ENCODE peak calls at places on chromosomes 11 and 22, in six cellular contexts. A is HepG2, V is WTC11, J is A549, X is H1, F is K562. B is an unnamed sample.

GRCh38 chr11:35276396-35276795 is 137.4 kb downstream of the CD44 start:
- DNase-seq in V (no peak), A (no peak), F (no peak), J (no peak), X (no peak), B (no peak)

GRCh38 chr22:22035203-22035602 is 52.6 kb upstream of the TOP3B start:
- DNase-seq in F (no peak), V (no peak), A (no peak), X (no peak), J (no peak), B (no peak)

GRCh38 chr11:116615211-116615865 is 157.4 kb downstream of the BUD13 start:
- DNase-seq in F (no peak), J (no peak), X (no peak), V (no peak), A (no peak), B (no peak)

GRCh38 chr22:40452730-40453487 is 82.5 kb downstream of the SGSM3 start:
- DNase-seq in J (no peak), F (no peak), V (no peak), X (no peak), A (no peak), B (no peak)

GRCh38 chr11:8321876-8322275 is 58.2 kb upstream of the LMO1 start:
- DNase-seq in A (no peak), V (no peak), J (no peak), X (no peak), F (no peak), B (no peak)

GRCh38 chr22:43183496-43184263 is 3.3 kb downstream of the TTLL12 start:
- DNase-seq in F (peak; percentile 85), J (no peak), A (peak; percentile 67), V (no peak), X (no peak), B (peak; percentile 72)

GRCh38 chr11:79400717-79401330 is 40.0 kb downstream of the TENM4 start:
- DNase-seq in F (peak; percentile 10), J (peak; percentile 22), V (peak; percentile 72), A (peak; percentile 12), X (no peak), B (no peak)

GRCh38 chr11:125062931-125063428 is at the start of gene SLC37A2:
- DNase-seq in A (peak; percentile 45), V (peak; percentile 73), F (no peak), J (peak; percentile 44), X (no peak), B (peak; percentile 64)

GRCh38 chr22:32684822-32685187 is 116.7 kb upstream of the TIMP3 start:
- DNase-seq in J (no peak), F (no peak), V (no peak), X (no peak), A (no peak), B (no peak)

GRCh38 chr11:70488171-70488570 is 89.8 kb downstream of the CTTN start:
- DNase-seq in F (no peak), A (no peak), J (no peak), V (no peak), X (no peak), B (no peak)

GRCh38 chr11:30724274-30724673 is 138.1 kb upstream of the MPPED2 start:
- DNase-seq in J (no peak), A (no peak), F (no peak), V (no peak), X (no peak), B (no peak)

GRCh38 chr11:30725645-30726195 is 139.6 kb upstream of the MPPED2 start:
- DNase-seq in A (no peak), J (no peak), X (no peak), V (no peak), F (no peak), B (no peak)

GRCh38 chr11:30730011-30730410 is 143.9 kb upstream of the MPPED2 start:
- DNase-seq in V (no peak), F (no peak), J (no peak), X (no peak), A (no peak), B (no peak)

GRCh38 chr11:30733748-30734147 is 147.6 kb upstream of the MPPED2 start:
- DNase-seq in F (no peak), X (no peak), V (no peak), A (no peak), J (no peak), B (no peak)

DNA sequence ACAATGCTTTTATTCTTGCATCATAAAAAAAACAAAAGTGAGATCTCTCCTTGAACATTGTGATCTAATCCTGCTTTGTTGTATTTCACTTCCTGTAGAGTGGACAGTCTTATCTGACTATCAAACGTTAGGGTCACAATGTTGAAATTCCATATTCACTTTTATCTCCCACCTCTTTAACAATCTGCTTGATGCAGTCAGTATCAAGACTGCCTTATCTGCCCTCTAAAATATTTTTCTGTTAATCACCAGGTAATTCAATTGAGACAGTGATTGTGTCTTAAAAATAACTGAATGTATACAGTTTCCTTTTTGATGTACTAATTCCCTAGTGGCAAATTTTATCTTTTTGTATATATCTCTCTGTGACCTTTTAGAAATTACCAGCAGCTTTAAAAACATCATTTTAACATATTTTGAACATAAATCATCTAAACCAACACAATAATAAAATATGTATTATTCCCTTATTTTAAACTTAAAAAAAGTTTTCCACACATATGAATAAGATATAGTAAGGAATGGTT is 143.1 kb upstream of the MPPED2 start:
- DNase-seq in A (no peak), X (no peak), J (no peak), V (no peak), F (no peak), B (peak; percentile 2)
- TF ChIP-seq JUN in A (no peak), X (no peak), J (no peak), V (no peak), F (no peak), B (no peak)

DNA sequence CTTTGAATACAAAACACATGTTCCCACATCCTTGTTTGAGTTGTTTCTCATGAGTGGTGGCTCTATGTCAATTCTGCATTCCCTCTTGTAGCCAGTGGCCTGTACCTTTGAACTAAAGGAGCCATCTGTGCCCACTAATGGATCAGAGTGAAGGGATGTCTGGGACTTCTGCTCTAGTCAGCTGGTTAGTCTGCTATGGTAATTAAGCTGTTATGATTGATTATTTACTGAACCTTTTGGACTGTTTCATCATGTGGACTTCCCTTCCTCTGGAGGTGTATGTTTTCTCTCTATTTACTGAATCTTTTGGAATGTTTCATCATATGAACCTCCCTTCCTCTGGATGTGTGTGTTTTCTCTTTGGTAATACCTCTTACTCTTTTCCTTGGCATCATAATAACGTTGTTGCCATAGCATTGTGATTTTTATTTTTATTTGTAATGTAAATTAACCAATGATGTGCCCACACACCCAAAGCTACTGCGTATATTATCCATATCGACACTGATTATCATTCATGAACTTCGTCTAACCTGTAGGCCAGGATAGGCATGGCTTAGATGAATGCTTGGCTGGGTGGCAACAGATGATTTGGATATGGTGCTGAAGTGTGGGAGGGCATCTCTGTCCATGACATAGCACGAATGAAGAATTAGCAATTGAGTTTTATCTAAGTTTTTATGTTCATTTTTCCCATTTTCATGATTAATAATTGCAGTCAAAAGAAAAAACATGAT is 112.3 kb upstream of the SORL1-AS1 start:
- DNase-seq in A (peak; percentile 94), F (no peak), J (no peak), X (no peak), V (no peak), B (no peak)
- TF ChIP-seq JUN in A (peak; percentile 22), F (no peak), J (no peak), X (no peak), V (no peak), B (no peak)

GRCh38 chr11:69353696-69354544 is 60.0 kb downstream of the MYEOV start:
- DNase-seq in X (no peak), A (no peak), V (no peak), F (no peak), J (no peak), B (no peak)
- TF ChIP-seq JUN in X (no peak), A (no peak), V (no peak), F (no peak), J (no peak), B (no peak)

GRCh38 chr11:2434506-2435255 is 9.6 kb downstream of the TRPM5 start:
- DNase-seq in J (no peak), A (no peak), X (no peak), V (no peak), F (no peak), B (no peak)

GRCh38 chr11:2432628-2433071 is 11.7 kb downstream of the TRPM5 start:
- DNase-seq in X (no peak), A (no peak), J (no peak), V (no peak), F (no peak), B (no peak)

GRCh38 chr11:2435288-2436012 is 8.9 kb downstream of the TRPM5 start:
- DNase-seq in A (no peak), V (no peak), F (no peak), J (no peak), X (no peak), B (no peak)

GRCh38 chr11:2433106-2433925 is 11.0 kb downstream of the TRPM5 start:
- DNase-seq in F (no peak), X (no peak), A (no peak), V (no peak), J (no peak), B (no peak)

GRCh38 chr11:2434008-2434407 is 10.3 kb downstream of the TRPM5 start:
- DNase-seq in J (no peak), F (no peak), A (no peak), X (no peak), V (no peak), B (no peak)
- TF ChIP-seq JUN in J (no peak), F (no peak), A (no peak), X (no peak), V (no peak), B (no peak)

GRCh38 chr11:94706211-94706610 is 61.9 kb upstream of the AMOTL1 start:
- DNase-seq in X (no peak), A (no peak), V (no peak), F (no peak), J (no peak), B (no peak)
- TF ChIP-seq JUN in X (no peak), A (no peak), V (no peak), F (no peak), J (no peak), B (no peak)

GRCh38 chr11:123797065-123797940 is 8.8 kb downstream of the OR6M1 start:
- DNase-seq in V (no peak), F (no peak), X (no peak), A (no peak), J (no peak), B (no peak)
- TF ChIP-seq JUN in V (no peak), F (no peak), X (no peak), A (no peak), J (no peak), B (no peak)

GRCh38 chr11:16880184-16880583 is 134.0 kb downstream of the PLEKHA7 start:
- DNase-seq in J (no peak), V (no peak), X (no peak), A (no peak), F (no peak), B (no peak)

GRCh38 chr11:16881766-16882165 is 132.4 kb downstream of the PLEKHA7 start:
- DNase-seq in X (no peak), A (no peak), J (no peak), F (no peak), V (no peak), B (no peak)

GRCh38 chr11:16879690-16880089 is 134.5 kb downstream of the PLEKHA7 start:
- DNase-seq in F (no peak), V (no peak), J (no peak), A (no peak), X (no peak), B (no peak)

GRCh38 chr11:16883179-16883578 is 131.0 kb downstream of the PLEKHA7 start:
- DNase-seq in A (no peak), F (peak; percentile 64), J (no peak), V (no peak), X (no peak), B (peak; percentile 18)

GRCh38 chr11:16881074-16881709 is 133.0 kb downstream of the PLEKHA7 start:
- DNase-seq in F (peak; percentile 61), J (no peak), A (no peak), V (peak; percentile 22), X (no peak), B (no peak)
- TF ChIP-seq JUN in F (no peak), J (no peak), A (no peak), V (no peak), X (no peak), B (no peak)

B was measured in endothelial cell of umbilical vein.